ENCODE peak calls at places on chromosomes 6 and 20, in four cellular contexts. F, O, Y and C are unnamed samples.

GRCh38 chr6:151434369-151434768 is 17.6 kb downstream of the RMND1 start:
- DNase-seq in O (no peak), F (no peak), Y (no peak), C (no peak)

GRCh38 chr20:31845300-31845863 is at the start of gene FOXS1:
- DNase-seq in F (no peak), Y (no peak), O (peak), C (no peak)

GRCh38 chr20:50663095-50663821 is 28.1 kb downstream of the RIPOR3 start:
- DNase-seq in Y (peak), F (peak), O (no peak), C (no peak)

GRCh38 chr6:120378582-120379220 is 955.6 kb downstream of the TBC1D32 start:
- DNase-seq in Y (peak), O (peak), F (peak), C (peak)

GRCh38 chr20:21511850-21512633 is 1.8 kb downstream of the NKX2-2 start:
- DNase-seq in Y (peak), F (no peak), O (peak), C (no peak)

GRCh38 chr6:69917834-69918233 is 51.5 kb downstream of the COL19A1 start:
- DNase-seq in Y (no peak), O (no peak), F (peak), C (peak)

GRCh38 chr6:47420394-47421371 is 56.9 kb upstream of the CD2AP start:
- DNase-seq in O (no peak), F (peak), Y (no peak), C (peak)

GRCh38 chr20:44067650-44068081 is 119.3 kb downstream of the JPH2 start:
- DNase-seq in Y (no peak), O (no peak), F (no peak), C (no peak)

GRCh38 chr6:74222768-74223321 is 526.8 kb downstream of the CD109 start:
- DNase-seq in Y (no peak), F (no peak), O (peak), C (peak)

GRCh38 chr6:26465776-26466175 is 8.0 kb downstream of the BTN2A1 start:
- DNase-seq in O (no peak), Y (no peak), F (no peak), C (no peak)

GRCh38 chr6:121006024-121006423 is 328.3 kb downstream of the TBC1D32 start:
- DNase-seq in O (no peak), F (no peak), Y (no peak), C (no peak)

GRCh38 chr6:83633149-83633548 is 75.8 kb downstream of the SNAP91 start:
- DNase-seq in F (no peak), O (no peak), Y (no peak), C (no peak)

GRCh38 chr6:166780284-166780683 is 153.2 kb upstream of the RPS6KA2 start:
- DNase-seq in Y (no peak), F (no peak), O (no peak), C (no peak)

GRCh38 chr6:392441-393390 is 1.2 kb downstream of the IRF4 start:
- DNase-seq in F (no peak), O (peak), Y (no peak), C (peak)

GRCh38 chr6:48389146-48390043 is 278.4 kb upstream of the PTCHD4 start:
- DNase-seq in O (no peak), F (no peak), Y (no peak), C (no peak)

GRCh38 chr20:45892828-45893500 is 1.8 kb downstream of the CTSA start:
- DNase-seq in F (no peak), Y (no peak), O (no peak), C (no peak)

GRCh38 chr6:1838604-1839003 is 228.9 kb downstream of the FOXC1 start:
- DNase-seq in Y (no peak), O (no peak), F (peak), C (peak)

GRCh38 chr6:111215134-111215533 is 127.8 kb downstream of the SLC16A10 start:
- DNase-seq in O (no peak), Y (no peak), F (no peak), C (no peak)

GRCh38 chr6:119148102-119148824 is 69.8 kb upstream of the FAM184A start:
- DNase-seq in F (peak), O (peak), Y (peak), C (peak)

GRCh38 chr6:33374359-33374910 is 17.2 kb upstream of the KIFC1 start:
- DNase-seq in F (peak), O (no peak), Y (no peak), C (peak)

GRCh38 chr6:5333653-5334052 is 72.3 kb downstream of the FARS2 start:
- DNase-seq in O (no peak), Y (no peak), F (peak), C (peak)

GRCh38 chr6:152150196-152150595 is 342.7 kb downstream of the ESR1 start:
- DNase-seq in Y (no peak), O (no peak), F (no peak), C (no peak)

GRCh38 chr6:159056432-159056831 is 11.6 kb upstream of the TAGAP start:
- DNase-seq in O (no peak), Y (no peak), F (no peak), C (no peak)

GRCh38 chr20:63775096-63775978 is 35.8 kb downstream of the SLC2A4RG start:
- DNase-seq in F (no peak), O (peak), Y (peak), C (peak)

GRCh38 chr6:129835691-129836090 is 25.4 kb downstream of the TMEM244 start:
- DNase-seq in Y (no peak), F (no peak), O (no peak), C (no peak)

GRCh38 chr6:127762284-127762683 is 138.6 kb downstream of the THEMIS start:
- DNase-seq in Y (no peak), F (no peak), O (no peak), C (no peak)

GRCh38 chr6:135231469-135231844 is 50.3 kb downstream of the MYB start:
- DNase-seq in Y (no peak), F (no peak), O (no peak), C (peak)

GRCh38 chr6:33979750-33980149 is 166.1 kb downstream of the GRM4 start:
- DNase-seq in O (no peak), Y (peak), F (no peak), C (no peak)

GRCh38 chr6:158639056-158639455 is 5.5 kb downstream of the DYNLT1 start:
- DNase-seq in F (no peak), Y (no peak), O (no peak), C (no peak)

GRCh38 chr6:160534050-160534696 is 129.9 kb downstream of the LPA start:
- DNase-seq in Y (peak), O (peak), F (peak), C (peak)

GRCh38 chr6:158705386-158706126 is 55.7 kb downstream of the SYTL3 start:
- DNase-seq in F (no peak), O (no peak), Y (no peak), C (no peak)

GRCh38 chr6:6790891-6791290 is 202.4 kb downstream of the LY86 start:
- DNase-seq in Y (no peak), O (no peak), F (peak), C (peak)

GRCh38 chr6:166955865-166956443 is 396 bp downstream of the RNASET2 start:
- DNase-seq in O (peak), Y (no peak), F (peak), C (peak)

GRCh38 chr6:112802154-112802553 is 455.0 kb downstream of the RFPL4B start:
- DNase-seq in F (peak), Y (no peak), O (no peak), C (peak)

GRCh38 chr20:36362261-36362660 is 56.1 kb downstream of the DLGAP4 start:
- DNase-seq in F (no peak), Y (no peak), O (no peak), C (no peak)

GRCh38 chr6:15403094-15403493 is 157.2 kb downstream of the JARID2 start:
- DNase-seq in F (no peak), O (no peak), Y (no peak), C (no peak)

GRCh38 chr6:15402401-15403045 is 156.7 kb downstream of the JARID2 start:
- DNase-seq in Y (no peak), F (no peak), O (no peak), C (no peak)

GRCh38 chr6:15404700-15404980 is 158.8 kb downstream of the JARID2 start:
- DNase-seq in O (no peak), F (no peak), Y (no peak), C (no peak)

GRCh38 chr6:15406452-15406851 is 160.6 kb downstream of the JARID2 start:
- DNase-seq in O (no peak), F (no peak), Y (no peak), C (no peak)

GRCh38 chr6:15405111-15405510 is 159.2 kb downstream of the JARID2 start:
- DNase-seq in Y (no peak), F (no peak), O (no peak), C (no peak)
- H2AFZ ChIP-seq in Y (no peak), F (no peak), O (no peak), C (no peak)

DNA sequence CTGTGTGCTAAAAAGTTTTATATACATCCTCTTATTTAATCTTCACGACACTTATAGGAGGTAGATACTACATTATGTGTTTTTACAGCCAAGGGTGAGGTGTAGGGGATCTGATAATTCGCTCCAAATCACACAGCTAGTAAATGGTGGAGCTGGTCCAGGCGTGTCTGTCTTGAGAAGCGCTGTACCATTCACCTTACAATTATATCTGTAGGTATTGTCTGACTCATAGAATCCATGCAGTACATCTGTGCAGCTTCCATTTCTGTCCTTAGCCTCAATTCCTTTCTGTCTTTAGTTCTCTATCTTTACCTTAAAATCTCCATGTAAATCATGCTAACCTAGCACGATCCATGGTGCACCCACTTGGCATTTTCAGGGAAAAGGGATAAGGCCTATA is 120.7 kb downstream of the CARMIL1 start:
- DNase-seq in F (no peak), Y (no peak), O (no peak), C (no peak)
- H3K4me2 ChIP-seq in F (no peak), Y (no peak), O (no peak), C (no peak)

DNA sequence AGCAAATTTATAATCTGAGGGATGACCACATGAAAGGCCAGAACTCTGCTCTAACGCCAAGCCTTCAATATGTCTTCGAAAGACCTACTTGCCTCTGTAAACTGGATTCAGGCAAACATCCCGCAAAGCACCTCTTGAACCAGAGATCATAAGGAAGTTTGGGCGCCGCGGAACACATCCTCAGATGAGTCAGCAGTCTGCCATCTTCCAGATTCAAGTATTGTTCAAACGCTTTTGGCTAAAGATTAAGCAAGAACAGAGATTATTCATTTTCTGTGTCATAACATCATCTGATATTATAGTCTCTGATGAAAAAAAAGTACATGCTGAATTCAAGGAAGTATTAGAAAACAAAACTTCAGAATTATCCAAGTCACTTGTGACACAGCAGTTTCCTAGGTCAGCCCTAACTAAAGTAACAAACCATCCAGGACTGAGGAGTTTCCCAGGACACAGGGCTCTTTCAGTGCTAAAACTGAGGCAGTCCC is 20.8 kb downstream of the TBC1D7 start:
- DNase-seq in Y (no peak), O (no peak), F (no peak), C (peak)
- TF ChIP-seq EZH2phosphoT487 in Y (no peak), O (no peak), F (no peak), C (no peak)

DNA sequence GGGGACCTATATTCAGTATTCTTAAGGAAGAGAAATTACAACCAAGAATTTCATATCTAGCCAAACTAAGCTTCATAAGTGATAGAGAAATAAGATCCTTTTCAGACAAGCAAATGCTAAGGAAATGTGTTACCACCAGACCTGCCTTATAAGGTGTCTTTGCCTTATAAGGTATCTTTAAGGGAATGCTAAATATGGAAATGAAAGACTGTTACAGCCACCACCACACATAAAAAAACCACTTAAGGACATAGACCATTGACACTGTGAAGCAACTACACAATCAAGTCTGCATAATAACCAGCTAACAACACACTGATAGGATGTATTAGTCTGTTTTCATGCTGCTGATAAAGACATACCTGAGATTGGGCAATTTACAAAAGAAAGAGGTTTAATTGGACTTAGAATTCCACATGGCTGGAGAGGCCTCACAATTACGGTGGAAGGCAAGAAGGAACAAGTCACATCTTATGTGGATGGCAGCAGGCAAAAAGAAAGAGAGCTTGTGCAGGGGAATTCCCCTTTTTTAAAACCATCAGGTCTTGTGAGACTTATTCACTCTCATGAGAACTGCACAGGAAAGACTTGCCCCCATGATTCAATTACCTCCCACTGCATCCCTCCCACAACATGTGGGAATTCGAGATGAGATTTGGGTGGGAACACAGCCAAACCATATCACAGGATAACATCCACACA is 119.2 kb upstream of the LAMA2 start:
- DNase-seq in O (no peak), Y (no peak), F (no peak), C (no peak)
- H2AFZ ChIP-seq in O (no peak), Y (no peak), F (no peak), C (no peak)

GRCh38 chr6:67633058-67633457 is 1002.0 kb upstream of the ADGRB3 start:
- DNase-seq in Y (no peak), O (no peak), F (no peak), C (no peak)

GRCh38 chr6:67634199-67634598 is 1000.9 kb upstream of the ADGRB3 start:
- DNase-seq in Y (no peak), O (no peak), F (no peak), C (no peak)

GRCh38 chr6:67629268-67629667 is 1005.8 kb upstream of the ADGRB3 start:
- DNase-seq in F (no peak), Y (no peak), O (no peak), C (no peak)

DNA sequence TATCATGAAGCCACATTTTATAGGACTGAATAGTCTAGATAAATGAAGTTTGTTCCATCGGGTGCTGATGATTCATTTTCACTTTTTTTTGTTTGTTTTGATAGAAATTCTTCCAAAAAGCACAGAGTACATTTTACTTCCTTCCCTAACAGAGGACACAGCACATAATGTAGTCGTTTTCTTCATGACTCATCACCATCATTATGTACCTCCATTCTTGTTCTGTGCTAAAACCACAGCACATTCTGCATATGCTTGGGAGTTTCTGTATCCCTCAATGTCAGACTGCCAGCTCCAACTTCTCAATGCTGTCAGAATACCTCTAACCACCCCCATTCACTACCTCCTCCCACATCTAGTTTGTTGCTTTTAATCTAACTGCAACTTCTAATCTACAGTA is 1004.9 kb upstream of the ADGRB3 start:
- DNase-seq in Y (no peak), O (no peak), F (peak), C (peak)
- H3K4me2 ChIP-seq in Y (peak), O (no peak), F (peak), C (no peak)

DNA sequence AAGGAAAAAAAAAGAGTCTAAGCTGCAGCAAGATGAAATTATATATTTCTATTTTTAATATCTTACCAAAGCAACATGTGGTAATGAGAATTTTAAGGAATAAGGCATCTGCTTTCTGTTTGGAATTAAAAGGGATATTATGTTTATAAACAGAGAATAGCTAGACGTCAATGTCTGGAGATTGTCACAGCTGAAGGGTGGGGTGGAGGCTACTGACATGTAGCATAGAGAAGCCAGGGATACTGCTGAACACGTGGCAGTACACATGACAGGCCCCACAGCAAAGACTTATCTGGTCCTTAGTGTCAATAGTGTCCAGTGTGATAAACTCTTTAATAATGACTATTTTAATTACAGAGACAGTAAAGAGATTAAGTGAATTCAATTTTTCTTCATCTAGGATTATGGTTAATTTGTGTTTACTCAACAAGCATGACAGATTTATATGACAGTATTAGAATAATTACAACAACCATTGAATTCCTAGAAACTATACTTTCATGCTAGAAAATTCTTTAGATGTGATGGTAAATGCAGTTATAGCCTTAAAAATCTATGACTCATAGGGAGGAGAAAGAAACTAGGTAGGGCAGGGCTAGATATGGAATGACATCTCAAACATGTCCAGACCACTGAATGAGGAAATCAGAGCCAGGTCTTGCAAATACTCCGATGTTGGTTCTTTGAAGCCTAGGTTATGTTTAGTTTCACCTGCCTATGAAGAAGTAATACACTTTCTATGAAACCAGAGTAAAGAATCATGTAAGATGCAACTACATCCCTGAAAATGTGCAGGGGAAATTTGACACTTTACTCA is 399.4 kb downstream of the PHF3 start:
- DNase-seq in Y (no peak), O (no peak), F (peak), C (peak)
- TF ChIP-seq EZH2phosphoT487 in Y (no peak), O (no peak), F (no peak), C (no peak)

GRCh38 chr6:154996841-154997311 is 1.8 kb downstream of the TIAM2 start:
- DNase-seq in Y (no peak), O (peak), F (no peak), C (no peak)

GRCh38 chr6:154993710-154994109 is 1.4 kb upstream of the TIAM2 start:
- DNase-seq in O (no peak), Y (peak), F (no peak), C (no peak)

GRCh38 chr6:154993026-154993425 is 2.1 kb upstream of the TIAM2 start:
- DNase-seq in O (no peak), Y (no peak), F (no peak), C (peak)

GRCh38 chr6:154995241-154996162 is at the start of gene TIAM2:
- DNase-seq in F (no peak), Y (peak), O (peak), C (peak)

GRCh38 chr6:154994881-154995240 is 254 bp upstream of the TIAM2 start:
- DNase-seq in F (no peak), O (no peak), Y (no peak), C (no peak)
- H2AFZ ChIP-seq in F (no peak), O (peak), Y (no peak), C (no peak)

DNA sequence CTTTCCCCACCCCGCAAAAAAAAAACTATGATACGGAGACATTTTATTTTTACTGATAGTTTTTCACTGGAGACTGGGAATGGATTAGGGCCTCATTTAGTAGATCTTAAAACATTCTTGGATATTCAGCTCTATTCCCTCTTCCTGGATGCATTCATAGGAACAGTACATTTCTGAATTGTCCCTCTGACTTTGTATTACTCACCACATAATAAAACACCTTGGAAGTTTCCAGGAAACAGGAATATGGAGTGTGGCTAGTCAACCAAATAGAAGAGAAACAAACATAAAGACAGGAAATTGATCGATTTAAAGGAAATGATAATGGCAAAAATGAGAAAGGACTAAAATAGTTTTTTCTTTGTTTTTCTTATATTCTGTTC is 147.7 kb downstream of the GPX5 start:
- DNase-seq in O (no peak), F (no peak), Y (no peak), C (no peak)
- H3K4me2 ChIP-seq in O (peak), F (peak), Y (peak), C (no peak)